ENCODE peak calls at places on chromosome 20, in seven cellular contexts. A is B cell, X is neural crest cell, U is progenitor cell of endocrine pancreas, E is pancreas, N is lower leg skin, T is fibroblast of the aortic adventitia. O is an unnamed sample.

GRCh38 chr20:56994006-56994405 is 272.4 kb downstream of the BMP7 start:
- DNase-seq in A (no peak), N (no peak), U (no peak), T (no peak), X (no peak), E (no peak), O (no peak)

GRCh38 chr20:57680934-57681914 is 28.6 kb downstream of the PMEPA1 start:
- DNase-seq in A (peak), X (no peak), E (no peak), T (no peak), U (no peak), N (no peak), O (no peak)

GRCh38 chr20:20915855-20916254 is 190.3 kb downstream of the LINC00237 start:
- DNase-seq in X (no peak), T (no peak), N (no peak), U (no peak), A (no peak), E (no peak), O (no peak)

GRCh38 chr20:8749986-8750385 is 318.9 kb upstream of the PLCB4 start:
- DNase-seq in X (no peak), T (no peak), A (no peak), N (no peak), U (no peak), E (no peak), O (no peak)

GRCh38 chr20:54433653-54434052 is 41.7 kb upstream of the DOK5 start:
- DNase-seq in U (no peak), N (no peak), A (no peak), T (no peak), X (no peak), E (peak), O (no peak)

GRCh38 chr20:2706688-2707352 is 14.2 kb downstream of the EBF4 start:
- DNase-seq in U (no peak), T (no peak), N (no peak), X (no peak), A (no peak), E (no peak), O (peak)

GRCh38 chr20:54477134-54477533 is 1.7 kb downstream of the DOK5 start:
- DNase-seq in N (no peak), A (no peak), U (no peak), T (peak), E (no peak), X (no peak), O (no peak)

GRCh38 chr20:22403860-22404608 is 180.3 kb downstream of the FOXA2 start:
- DNase-seq in E (peak), T (peak), A (no peak), U (no peak), N (no peak), X (no peak), O (no peak)

GRCh38 chr20:12207875-12208274 is 290.2 kb downstream of the BTBD3 start:
- DNase-seq in T (peak), U (no peak), N (no peak), E (peak), X (peak), A (no peak), O (no peak)

GRCh38 chr20:18019068-18019467 is 38.6 kb downstream of the OVOL2 start:
- DNase-seq in A (no peak), U (no peak), E (no peak), X (no peak), N (no peak), T (peak), O (no peak)

GRCh38 chr20:32035398-32035852 is 16.6 kb upstream of the HCK start:
- DNase-seq in A (no peak), T (no peak), U (no peak), N (no peak), E (no peak), X (no peak), O (no peak)

GRCh38 chr20:60314727-60315126 is 356.5 kb downstream of the CDH26 start:
- DNase-seq in E (no peak), A (no peak), N (no peak), T (no peak), U (no peak), X (no peak), O (no peak)

GRCh38 chr20:14142171-14142570 is 146.9 kb downstream of the MACROD2 start:
- DNase-seq in N (peak), A (no peak), E (peak), X (peak), U (peak), T (peak), O (no peak)

GRCh38 chr20:48425776-48426175 is 402.0 kb downstream of the PREX1 start:
- DNase-seq in X (no peak), U (no peak), E (no peak), N (no peak), A (no peak), T (no peak), O (no peak)

GRCh38 chr20:13416531-13416930 is 195.5 kb downstream of the ISM1 start:
- DNase-seq in E (no peak), X (no peak), U (no peak), T (no peak), A (no peak), N (no peak), O (no peak)

GRCh38 chr20:7935027-7935551 is 5.2 kb downstream of the HAO1 start:
- DNase-seq in E (no peak), N (no peak), U (no peak), A (no peak), X (no peak), T (no peak), O (no peak)

GRCh38 chr20:61805781-61806180 is 259.9 kb downstream of the TAF4 start:
- DNase-seq in A (no peak), X (no peak), E (no peak), N (no peak), U (no peak), T (no peak), O (no peak)

GRCh38 chr20:47232518-47232917 is 124.0 kb downstream of the ZMYND8 start:
- DNase-seq in T (no peak), X (no peak), A (no peak), N (no peak), U (no peak), E (no peak), O (no peak)

GRCh38 chr20:22963581-22963980 is 71.5 kb upstream of the SSTR4 start:
- DNase-seq in X (no peak), A (no peak), E (no peak), U (no peak), T (no peak), N (no peak), O (no peak)

GRCh38 chr20:38167851-38168760 is 3.0 kb upstream of the TGM2 start:
- DNase-seq in T (peak), U (no peak), A (no peak), X (no peak), E (no peak), N (no peak), O (no peak)

GRCh38 chr20:58342104-58342945 is 32.8 kb downstream of the RAB22A start:
- DNase-seq in T (peak), N (no peak), E (no peak), U (no peak), X (no peak), A (no peak), O (no peak)

GRCh38 chr20:47691632-47692031 is 93.6 kb downstream of the SULF2 start:
- DNase-seq in T (peak), X (no peak), N (no peak), U (no peak), A (no peak), E (no peak), O (no peak)

GRCh38 chr20:21496452-21496851 is 17.4 kb downstream of the NKX2-2 start:
- DNase-seq in U (no peak), N (no peak), T (peak), A (no peak), E (no peak), X (no peak), O (no peak)

GRCh38 chr20:47347661-47348462 is 8.6 kb downstream of the ZMYND8 start:
- DNase-seq in A (no peak), E (no peak), T (no peak), X (no peak), U (no peak), N (no peak), O (no peak)

GRCh38 chr20:63265891-63266515 is 6.6 kb upstream of the ARFGAP1 start:
- DNase-seq in A (no peak), U (no peak), T (no peak), X (no peak), E (no peak), N (no peak), O (no peak)

GRCh38 chr20:13325033-13325432 is 104.0 kb downstream of the ISM1 start:
- DNase-seq in N (no peak), U (no peak), A (no peak), X (no peak), T (peak), E (no peak), O (no peak)

GRCh38 chr20:63472159-63472811 is at the start of gene KCNQ2:
- DNase-seq in A (no peak), E (no peak), T (no peak), N (no peak), U (no peak), X (peak), O (no peak)

GRCh38 chr20:35273449-35274171 is 4.3 kb downstream of the MMP24OS start:
- DNase-seq in A (no peak), E (no peak), X (no peak), T (no peak), N (no peak), U (no peak), O (no peak)

GRCh38 chr20:62914970-62915457 is 11.3 kb downstream of the DIDO1 start:
- DNase-seq in A (no peak), T (peak), N (no peak), E (no peak), X (peak), U (no peak), O (no peak)

GRCh38 chr20:22949710-22950109 is 85.4 kb upstream of the SSTR4 start:
- DNase-seq in X (no peak), N (no peak), A (no peak), U (no peak), E (no peak), T (no peak), O (no peak)

GRCh38 chr20:38210741-38211140 is 45.7 kb upstream of the TGM2 start:
- DNase-seq in N (no peak), T (peak), E (no peak), A (no peak), X (no peak), U (no peak), O (no peak)

GRCh38 chr20:45095753-45096371 is 5.1 kb downstream of the KCNS1 start:
- DNase-seq in T (peak), E (no peak), U (no peak), X (peak), N (peak), A (peak), O (no peak)

GRCh38 chr20:36097331-36097730 is 57.2 kb upstream of the EPB41L1 start:
- DNase-seq in X (no peak), T (peak), A (no peak), U (no peak), N (no peak), E (no peak), O (no peak)

GRCh38 chr20:57188576-57189079 is 77.8 kb downstream of the BMP7 start:
- DNase-seq in U (no peak), A (no peak), T (no peak), N (no peak), X (no peak), E (no peak), O (no peak)

GRCh38 chr20:20956586-20956985 is 149.6 kb downstream of the LINC00237 start:
- DNase-seq in X (no peak), A (no peak), U (no peak), N (no peak), E (no peak), T (no peak), O (no peak)

GRCh38 chr20:56689852-56690485 is 60.9 kb downstream of the TFAP2C start:
- DNase-seq in A (no peak), X (no peak), N (no peak), E (no peak), T (no peak), U (no peak), O (no peak)

GRCh38 chr20:2741463-2741862 is 48.9 kb downstream of the EBF4 start:
- DNase-seq in N (no peak), A (no peak), U (no peak), E (no peak), X (no peak), T (no peak), O (no peak)

GRCh38 chr20:13035399-13036173 is 26.8 kb downstream of the SPTLC3 start:
- DNase-seq in X (no peak), T (no peak), N (no peak), E (no peak), A (no peak), U (no peak), O (no peak)

DNA sequence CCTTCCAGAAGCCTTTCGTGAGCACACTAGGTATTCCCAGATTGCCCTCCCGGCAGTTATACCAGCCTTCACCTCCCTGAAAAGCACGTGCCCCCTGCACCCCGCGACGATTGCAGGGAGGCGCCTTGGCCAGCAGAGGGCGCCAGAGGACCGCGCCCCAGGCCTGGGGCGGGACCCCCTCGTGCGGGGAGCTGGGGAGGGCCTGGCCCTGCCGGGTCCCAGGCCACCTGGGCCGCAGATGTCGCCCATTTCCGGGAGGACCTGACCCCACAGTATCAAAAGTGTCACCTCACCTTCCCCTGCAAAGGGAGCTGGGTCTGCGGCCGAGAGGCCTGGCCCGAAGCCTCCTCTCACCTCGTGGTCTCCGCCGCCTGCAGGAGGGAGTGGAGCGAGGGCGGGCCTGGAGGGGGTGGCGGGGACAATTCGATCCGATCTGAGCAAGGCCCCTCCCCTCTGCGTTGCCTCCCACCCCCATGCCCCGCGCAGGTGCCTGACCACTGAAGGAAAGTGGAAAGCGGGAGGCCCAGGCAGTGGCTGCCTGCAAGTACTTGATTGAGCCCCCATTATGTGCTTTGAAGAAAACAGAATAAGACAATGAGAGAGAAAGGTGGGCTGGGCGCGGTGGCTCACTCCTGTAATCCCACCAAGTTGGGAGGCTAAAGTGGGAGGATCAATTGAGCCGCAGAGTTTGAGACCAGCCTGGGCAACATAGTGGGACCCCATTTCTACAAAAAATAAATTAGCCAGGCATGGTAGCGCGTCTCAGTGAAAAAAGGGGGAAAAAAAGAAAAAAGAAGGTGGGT is 3.5 kb upstream of the SNAI1 start:
- DNase-seq in U (peak), N (no peak), X (peak), A (peak), E (no peak), T (peak), O (peak)
- TF ChIP-seq CTCF in U (peak), N (no peak), X (peak), A (peak), E (peak), T (peak), O (peak)

GRCh38 chr20:51542033-51542893 is at the start of gene NFATC2:
- DNase-seq in X (no peak), U (peak), N (no peak), A (peak), T (no peak), E (peak), O (no peak)
- TF ChIP-seq CTCF in X (peak), U (peak), N (no peak), A (peak), T (no peak), E (peak), O (peak)

DNA sequence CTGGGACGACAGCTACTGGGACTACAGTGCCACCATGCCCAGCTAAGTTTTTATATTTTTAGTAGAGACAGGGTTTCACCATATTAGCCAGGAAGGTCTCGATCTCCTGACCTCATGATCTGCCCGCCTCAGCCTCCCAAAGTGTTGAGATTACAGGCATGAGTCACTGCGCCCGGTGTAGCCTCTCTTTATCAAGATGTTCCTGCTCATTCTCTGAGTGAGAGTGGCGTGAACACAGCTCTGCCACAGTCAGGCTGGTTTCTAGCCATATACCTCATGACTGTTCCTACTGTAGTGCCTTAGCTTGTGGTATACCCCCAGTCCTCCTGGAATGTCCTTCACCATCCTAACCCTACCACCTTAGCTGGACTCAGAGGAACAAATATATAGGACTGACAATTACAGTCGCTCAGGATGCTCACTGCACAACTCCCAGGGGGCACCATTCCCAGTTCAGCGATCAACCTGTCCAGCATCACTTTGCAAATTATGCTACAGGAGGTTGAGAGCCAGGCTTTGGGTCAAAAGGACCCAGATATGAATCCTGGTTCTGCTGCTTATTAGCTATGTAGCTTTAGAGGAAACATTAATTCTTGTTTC is 86.3 kb downstream of the CHMP4B start:
- DNase-seq in A (no peak), N (no peak), X (peak), T (no peak), U (no peak), E (no peak), O (no peak)
- TF ChIP-seq CTCF in A (no peak), N (no peak), X (peak), T (no peak), U (peak), E (no peak), O (peak)

DNA sequence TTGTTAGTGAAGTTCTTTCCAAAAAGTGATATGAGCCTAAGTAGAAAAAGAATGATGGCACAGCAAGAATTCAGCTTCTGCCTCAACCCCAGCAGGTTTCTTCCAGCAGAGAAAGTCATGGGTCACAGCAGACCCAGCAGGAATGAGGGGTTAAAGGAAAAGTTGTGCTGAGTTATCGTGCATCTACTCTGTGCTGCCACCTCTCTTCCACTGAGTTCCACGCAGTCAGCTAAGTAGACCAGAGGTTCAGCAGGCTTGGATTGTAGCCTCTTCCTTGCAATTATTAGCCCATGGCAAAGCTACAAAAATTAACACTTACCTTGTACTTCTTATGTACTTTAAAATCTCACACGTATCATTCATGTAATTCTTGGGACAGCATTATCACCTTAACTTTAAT is 510.8 kb downstream of the PTPRT start:
- DNase-seq in U (no peak), X (no peak), E (peak), A (no peak), T (no peak), N (no peak), O (no peak)
- TF ChIP-seq CTCF in U (peak), X (peak), E (peak), A (no peak), T (no peak), N (no peak), O (peak)

GRCh38 chr20:33175123-33175522 is 7.2 kb downstream of the BPIFA2 start:
- DNase-seq in X (no peak), E (no peak), U (no peak), T (no peak), A (no peak), N (no peak), O (no peak)
- TF ChIP-seq CTCF in X (no peak), E (no peak), U (no peak), T (no peak), A (no peak), N (no peak), O (no peak)

DNA sequence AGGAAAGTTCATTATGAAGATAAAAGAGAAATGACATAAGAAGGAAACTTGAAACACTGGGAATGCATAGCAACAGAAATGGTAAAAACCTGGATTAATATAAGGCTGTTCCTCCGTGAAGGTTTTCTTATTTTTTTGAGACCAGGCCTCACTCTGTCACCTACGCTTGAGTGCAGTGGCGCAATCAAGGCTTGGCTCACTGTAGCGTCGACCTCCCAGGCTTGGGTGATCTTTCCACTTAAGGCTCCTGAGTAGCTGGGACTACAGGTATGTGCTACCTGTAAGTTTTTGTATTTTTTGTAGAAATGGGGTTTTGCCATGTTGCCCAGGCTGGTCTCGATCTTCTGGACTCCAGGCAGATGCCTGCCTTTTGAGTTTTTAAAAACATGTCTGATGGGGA is 51.7 kb downstream of the PANK2 start:
- DNase-seq in T (no peak), X (no peak), U (no peak), A (no peak), N (no peak), E (no peak), O (no peak)
- TF ChIP-seq CTCF in T (no peak), X (no peak), U (no peak), A (no peak), N (no peak), E (no peak), O (no peak)

GRCh38 chr20:957544-957943 is 41.4 kb upstream of the ANGPT4 start:
- DNase-seq in U (no peak), N (no peak), T (no peak), E (no peak), X (no peak), A (no peak), O (no peak)
- TF ChIP-seq CTCF in U (no peak), N (no peak), T (peak), E (no peak), X (peak), A (no peak), O (peak)

GRCh38 chr20:4721719-4722118 is at the start of gene PRND:
- DNase-seq in A (no peak), T (no peak), N (no peak), U (no peak), X (no peak), E (no peak), O (no peak)

GRCh38 chr20:4722571-4722970 is 862 bp downstream of the PRND start:
- DNase-seq in X (no peak), T (no peak), N (no peak), E (no peak), U (no peak), A (no peak), O (no peak)

GRCh38 chr20:4720121-4720976 is 1.4 kb upstream of the PRND start:
- DNase-seq in U (peak), N (peak), X (peak), T (peak), E (peak), A (peak), O (no peak)

GRCh38 chr20:4719190-4719589 is 2.5 kb upstream of the PRND start:
- DNase-seq in X (no peak), N (no peak), E (no peak), U (no peak), A (no peak), T (no peak), O (no peak)

GRCh38 chr20:4720977-4721349 is 746 bp upstream of the PRND start:
- DNase-seq in X (no peak), E (no peak), T (no peak), U (no peak), A (no peak), N (no peak), O (no peak)
- TF ChIP-seq CTCF in X (no peak), E (no peak), T (no peak), U (no peak), A (peak), N (no peak), O (no peak)

GRCh38 chr20:19774086-19774933 is 16.3 kb downstream of the RIN2 start:
- DNase-seq in A (no peak), U (no peak), E (no peak), T (peak), N (no peak), X (no peak), O (no peak)

GRCh38 chr20:19775353-19776201 is 17.5 kb downstream of the RIN2 start:
- DNase-seq in T (no peak), X (no peak), E (no peak), A (no peak), U (no peak), N (no peak), O (no peak)

GRCh38 chr20:19771031-19771430 is 13.0 kb downstream of the RIN2 start:
- DNase-seq in X (no peak), T (no peak), A (no peak), U (no peak), N (no peak), E (no peak), O (peak)

GRCh38 chr20:19770375-19770774 is 12.3 kb downstream of the RIN2 start:
- DNase-seq in N (no peak), X (no peak), A (no peak), U (no peak), E (no peak), T (no peak), O (peak)

GRCh38 chr20:19773471-19773870 is 15.4 kb downstream of the RIN2 start:
- DNase-seq in N (no peak), U (no peak), A (no peak), T (no peak), X (no peak), E (no peak), O (no peak)
- TF ChIP-seq CTCF in N (no peak), U (no peak), A (no peak), T (no peak), X (no peak), E (no peak), O (no peak)

O was measured in type B pancreatic cell.